ENCODE peak calls at places on chromosomes 3 and 15, in seven cellular contexts. M, H, S, Y, I, T and Z are unnamed samples.

GRCh38 chr3:86869536-86869935 is 121.4 kb downstream of the VGLL3 start:
- DNase-seq in S (no peak), T (no peak), I (no peak), H (no peak), Y (no peak), M (no peak), Z (no peak)

GRCh38 chr3:1227111-1227510 is 134.3 kb downstream of the CNTN6 start:
- DNase-seq in I (no peak), S (no peak), M (no peak), Y (no peak), T (no peak), H (no peak), Z (no peak)

GRCh38 chr15:62465173-62465572 is 300.1 kb upstream of the C2CD4B start:
- DNase-seq in T (no peak), I (no peak), M (no peak), Y (no peak), S (no peak), H (no peak), Z (no peak)

GRCh38 chr3:66854752-66855151 is 143.4 kb upstream of the KBTBD8 start:
- DNase-seq in Y (no peak), T (no peak), H (no peak), S (no peak), I (no peak), M (no peak), Z (peak; percentile 22)

GRCh38 chr15:51425517-51426033 is 84.1 kb downstream of the GLDN start:
- DNase-seq in H (no peak), I (peak; percentile 12), S (no peak), T (no peak), M (no peak), Y (no peak), Z (no peak)

GRCh38 chr3:123376451-123377172 is 72.3 kb downstream of the ADCY5 start:
- DNase-seq in M (no peak), S (no peak), H (no peak), I (no peak), T (no peak), Y (no peak), Z (no peak)

GRCh38 chr15:90469723-90470122 is 60.0 kb upstream of the CRTC3 start:
- DNase-seq in S (no peak), Y (no peak), M (no peak), T (no peak), H (no peak), I (no peak), Z (no peak)

GRCh38 chr3:27449530-27450150 is 34.5 kb downstream of the SLC4A7 start:
- DNase-seq in S (no peak), T (no peak), M (no peak), H (no peak), Y (no peak), I (peak; percentile 75), Z (no peak)

GRCh38 chr15:33561407-33561806 is 250.6 kb downstream of the RYR3 start:
- DNase-seq in H (no peak), T (no peak), S (no peak), M (no peak), Y (no peak), I (no peak), Z (no peak)

GRCh38 chr3:171838218-171838720 is 4.9 kb upstream of the TMEM212 start:
- DNase-seq in Y (peak; percentile 40), M (peak; percentile 60), S (no peak), I (no peak), T (no peak), H (no peak), Z (peak; percentile 13)

GRCh38 chr3:131630117-131630516 is 127.3 kb upstream of the MRPL3 start:
- DNase-seq in I (peak; percentile 5), M (no peak), T (no peak), S (no peak), Y (peak; percentile 25), H (no peak), Z (no peak)

GRCh38 chr3:197837282-197837681 is 46.2 kb downstream of the LRCH3 start:
- DNase-seq in I (no peak), Y (no peak), T (no peak), H (no peak), S (no peak), M (no peak), Z (no peak)

GRCh38 chr3:69144631-69145244 is 22.3 kb upstream of the LMOD3 start:
- DNase-seq in S (no peak), T (no peak), I (no peak), M (no peak), Y (peak; percentile 45), H (no peak), Z (peak; percentile 48)

GRCh38 chr3:57600195-57600594 is 3.1 kb upstream of the ARF4 start:
- DNase-seq in I (no peak), S (no peak), T (no peak), Y (no peak), H (no peak), M (no peak), Z (no peak)

GRCh38 chr3:50502584-50503423 is 630 bp downstream of the CACNA2D2 start:
- DNase-seq in Y (no peak), M (no peak), T (peak; percentile 49), H (no peak), S (peak; percentile 25), I (no peak), Z (peak; percentile 72)

GRCh38 chr3:8769088-8769822 is at the start of gene OXTR:
- DNase-seq in H (peak; percentile 52), Y (peak; percentile 70), M (peak; percentile 53), I (peak; percentile 90), S (peak; percentile 65), T (peak; percentile 79), Z (peak; percentile 95)

GRCh38 chr3:84439476-84439875 is 519.3 kb upstream of the CADM2 start:
- DNase-seq in Y (no peak), T (no peak), S (no peak), I (peak; percentile 21), M (no peak), H (peak; percentile 15), Z (no peak)

GRCh38 chr3:62119139-62119538 is 254.2 kb downstream of the FEZF2 start:
- DNase-seq in Y (no peak), T (no peak), I (no peak), M (no peak), H (no peak), S (no peak), Z (no peak)

GRCh38 chr15:39748276-39748675 is 34.4 kb downstream of the FSIP1 start:
- DNase-seq in S (no peak), I (peak; percentile 63), T (no peak), Y (no peak), H (no peak), M (no peak), Z (no peak)

GRCh38 chr3:1677576-1678164 is 421.0 kb upstream of the CNTN4 start:
- DNase-seq in M (no peak), S (no peak), Y (no peak), I (no peak), T (no peak), H (no peak), Z (no peak)

GRCh38 chr3:46208167-46208704 is at the start of gene CCR1:
- DNase-seq in M (peak; percentile 46), S (peak; percentile 85), H (no peak), Y (peak; percentile 84), I (peak; percentile 78), T (peak; percentile 38), Z (peak; percentile 59)

GRCh38 chr3:192727032-192727847 is at the start of gene FGF12:
- DNase-seq in M (peak; percentile 83), Y (no peak), T (peak; percentile 81), I (peak; percentile 52), H (peak; percentile 27), S (peak; percentile 20), Z (peak; percentile 98)